ENCODE peak calls at places on chromosomes 6 and 20, in five cellular contexts. K, Q, O, J and D are unnamed samples.

GRCh38 chr20:39909447-39909846 is 779.6 kb downstream of the MAFB start:
- DNase-seq in K (peak; percentile 53), Q (no peak), O (no peak), J (no peak), D (no peak)

GRCh38 chr6:5697508-5697907 is 309.2 kb downstream of the NRN1 start:
- DNase-seq in K (no peak), Q (no peak), O (no peak), J (no peak), D (no peak)

GRCh38 chr6:38612386-38612965 is 27.3 kb downstream of the BTBD9 start:
- DNase-seq in K (no peak), Q (no peak), O (no peak), J (no peak), D (no peak)

GRCh38 chr20:60569116-60569515 is 610.9 kb downstream of the CDH26 start:
- DNase-seq in K (no peak), Q (peak; percentile 70), O (no peak), J (no peak), D (no peak)

GRCh38 chr6:110493253-110493800 is 16.9 kb upstream of the SLC22A16 start:
- DNase-seq in K (no peak), Q (no peak), O (no peak), J (no peak), D (no peak)

GRCh38 chr20:4366076-4366475 is 350.7 kb upstream of the RNF24 start:
- DNase-seq in K (no peak), Q (no peak), O (no peak), J (no peak), D (no peak)

GRCh38 chr20:16066571-16066970 is 506.7 kb downstream of the KIF16B start:
- DNase-seq in K (no peak), Q (no peak), O (no peak), J (no peak), D (no peak)

GRCh38 chr6:33678246-33678931 is 33.1 kb downstream of the UQCC2 start:
- DNase-seq in K (no peak), Q (no peak), O (no peak), J (no peak), D (no peak)

GRCh38 chr20:63155266-63156165 is 60.4 kb downstream of the YTHDF1 start:
- DNase-seq in K (no peak), Q (no peak), O (peak; percentile 1), J (no peak), D (no peak)

GRCh38 chr6:37550436-37550835 is 50.7 kb upstream of the CCDC167 start:
- DNase-seq in K (no peak), Q (no peak), O (no peak), J (no peak), D (no peak)

GRCh38 chr6:149234051-149234962 is 83.2 kb upstream of the TAB2 start:
- DNase-seq in K (no peak), Q (no peak), O (no peak), J (no peak), D (no peak)

GRCh38 chr20:11249683-11250082 is 575.9 kb upstream of the JAG1 start:
- DNase-seq in K (no peak), Q (no peak), O (no peak), J (no peak), D (no peak)

GRCh38 chr20:10594286-10594868 is 79.4 kb downstream of the JAG1 start:
- DNase-seq in K (no peak), Q (no peak), O (no peak), J (no peak), D (no peak)

GRCh38 chr6:144644776-144645175 is 359.6 kb downstream of the UTRN start:
- DNase-seq in K (no peak), Q (no peak), O (no peak), J (no peak), D (no peak)

GRCh38 chr6:26157150-26157837 is 70.1 kb downstream of the HFE start:
- DNase-seq in K (peak; percentile 73), Q (no peak), O (peak; percentile 40), J (no peak), D (peak; percentile 50)

GRCh38 chr6:142570221-142570671 is 268.4 kb downstream of the ADGRG6 start:
- DNase-seq in K (no peak), Q (no peak), O (no peak), J (no peak), D (no peak)

GRCh38 chr6:163311830-163312229 is 102.7 kb upstream of the QKI start:
- DNase-seq in K (no peak), Q (peak; percentile 11), O (no peak), J (no peak), D (no peak)

GRCh38 chr6:109424946-109425345 is 15.5 kb downstream of the PPIL6 start:
- DNase-seq in K (no peak), Q (no peak), O (no peak), J (no peak), D (no peak)

GRCh38 chr20:50111120-50111828 is 1.7 kb downstream of the UBE2V1 start:
- DNase-seq in K (no peak), Q (no peak), O (no peak), J (no peak), D (no peak)

GRCh38 chr6:30591008-30591407 is 19.8 kb downstream of the ABCF1 start:
- DNase-seq in K (no peak), Q (no peak), O (no peak), J (no peak), D (no peak)

GRCh38 chr6:83389606-83390005 is 41.2 kb downstream of the ME1 start:
- DNase-seq in K (no peak), Q (no peak), O (no peak), J (no peak), D (no peak)

GRCh38 chr6:150977276-150977675 is 111.8 kb downstream of the MTHFD1L start:
- DNase-seq in K (no peak), Q (no peak), O (no peak), J (no peak), D (no peak)

GRCh38 chr6:168247456-168248147 is 72.0 kb downstream of the DACT2 start:
- DNase-seq in K (no peak), Q (no peak), O (no peak), J (no peak), D (no peak)

GRCh38 chr6:36427781-36428345 is 14.8 kb downstream of the PXT1 start:
- DNase-seq in K (no peak), Q (no peak), O (no peak), J (no peak), D (no peak)

GRCh38 chr6:62519574-62519973 is 233.5 kb upstream of the KHDRBS2 start:
- DNase-seq in K (no peak), Q (no peak), O (no peak), J (no peak), D (no peak)

GRCh38 chr6:150297327-150298028 is 71.3 kb upstream of the IYD start:
- DNase-seq in K (no peak), Q (no peak), O (no peak), J (no peak), D (no peak)

GRCh38 chr6:158996863-158997262 is 3.1 kb downstream of the RSPH3 start:
- DNase-seq in K (no peak), Q (no peak), O (no peak), J (no peak), D (no peak)

GRCh38 chr6:101779051-101779844 is 385.7 kb downstream of the GRIK2 start:
- DNase-seq in K (no peak), Q (no peak), O (no peak), J (no peak), D (no peak)

GRCh38 chr6:99254616-99255550 is 94.6 kb downstream of the FAXC start:
- DNase-seq in K (no peak), Q (no peak), O (no peak), J (no peak), D (no peak)

GRCh38 chr6:63721181-63721580 is 85.6 kb downstream of the PHF3 start:
- DNase-seq in K (no peak), Q (no peak), O (no peak), J (no peak), D (no peak)
- H3K27ac ChIP-seq in K (no peak overlapping the region), Q (no peak overlapping the region), O (no peak overlapping the region), J (no peak overlapping the region), D (no peak overlapping the region)

DNA sequence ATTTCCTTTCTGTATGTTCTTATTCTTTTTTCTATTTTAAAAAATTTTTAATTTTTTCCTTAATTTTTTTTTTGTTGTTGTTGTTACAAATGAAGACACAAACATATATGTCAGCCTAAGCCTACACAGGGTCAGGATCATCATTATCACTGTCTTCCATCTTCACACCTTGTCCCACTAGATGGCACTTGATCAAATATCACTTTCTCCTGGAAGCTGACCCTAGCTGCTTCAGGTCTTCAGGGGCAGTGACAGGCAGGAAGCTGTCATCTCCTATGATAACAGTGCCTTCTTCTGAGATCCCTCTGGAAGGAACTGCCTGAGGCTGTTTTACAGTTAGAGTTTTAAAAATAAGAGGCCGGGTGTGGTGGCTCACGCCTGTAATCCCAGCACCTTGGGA is 70.2 kb upstream of the EEF1E1 start:
- DNase-seq in K (no peak), Q (no peak), O (no peak), J (no peak), D (no peak)
- H3K4me3 ChIP-seq in K (no peak overlapping the region), Q (no peak overlapping the region), O (no peak overlapping the region), J (no peak overlapping the region), D (no peak overlapping the region)

GRCh38 chr6:57127763-57128162 is 37.8 kb downstream of the ZNF451 start:
- DNase-seq in K (no peak), Q (no peak), O (no peak), J (no peak), D (no peak)
- H3K27ac ChIP-seq in K (no peak overlapping the region), Q (no peak overlapping the region), O (no peak overlapping the region), J (no peak overlapping the region), D (no peak overlapping the region)

GRCh38 chr6:10659697-10660348 is 34.6 kb downstream of the C6orf52 start:
- DNase-seq in K (peak; percentile 45), Q (no peak), O (peak; percentile 20), J (no peak), D (no peak)
- H3K4me3 ChIP-seq in K (peak overlapping the region; percentile 42), Q (peak overlapping the region; percentile 35), O (no peak overlapping the region), J (peak overlapping the region; percentile 65), D (no peak overlapping the region)

DNA sequence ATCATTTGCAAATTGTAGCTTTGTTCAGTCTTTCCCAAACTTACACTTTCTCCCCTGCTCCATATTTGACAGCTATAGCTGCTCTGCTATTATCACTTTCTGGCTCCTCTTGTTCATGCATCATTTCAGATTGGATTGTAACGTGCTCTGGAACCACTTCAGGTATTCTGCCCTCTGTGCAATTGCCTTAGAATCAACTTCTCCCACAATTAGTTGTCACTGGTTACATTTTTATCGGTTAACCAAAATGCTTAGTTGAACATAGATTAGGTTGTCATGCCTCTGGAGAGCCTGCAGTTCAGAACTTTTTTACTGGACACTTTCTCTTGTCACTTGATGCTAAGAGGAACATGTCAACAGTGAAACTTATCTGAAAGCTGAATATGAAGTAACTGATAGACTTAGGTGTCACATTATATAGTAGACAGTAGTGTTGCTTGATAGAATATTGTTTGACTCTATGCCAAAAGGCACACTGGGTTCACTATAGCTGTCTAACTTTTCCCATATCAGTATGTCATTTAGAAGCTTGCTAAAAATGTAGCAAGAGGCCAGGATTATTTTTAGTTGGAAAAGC is 127.7 kb upstream of the PTPRK start:
- DNase-seq in K (no peak), Q (no peak), O (no peak), J (no peak), D (no peak)
- H3K27ac ChIP-seq in K (no peak overlapping the region), Q (no peak overlapping the region), O (no peak overlapping the region), J (no peak overlapping the region), D (no peak overlapping the region)